ENCODE peak calls at places on chromosomes 11 and 22, in seven cellular contexts. X is AG09319, Y is nephron progenitor cell, R is GM12865, W is A549, I is stomach, N is type B pancreatic cell. E is an unnamed sample.

GRCh38 chr11:63569570-63569969 is 6.4 kb upstream of the PLAAT2 start:
- DNase-seq in R (no peak), X (no peak), I (no peak), N (no peak), W (no peak), Y (no peak), E (no peak)

GRCh38 chr11:36146437-36146836 is 142.8 kb downstream of the COMMD9 start:
- DNase-seq in X (no peak), W (peak), N (no peak), I (no peak), R (no peak), Y (no peak), E (no peak)

GRCh38 chr11:22703040-22703439 is 36.6 kb downstream of the GAS2 start:
- DNase-seq in N (no peak), X (peak), Y (peak), R (no peak), W (peak), I (no peak), E (peak)

GRCh38 chr11:71286701-71287643 is 34.6 kb upstream of the SHANK2 start:
- DNase-seq in X (peak), R (no peak), W (peak), I (peak), Y (no peak), N (no peak), E (peak)

GRCh38 chr11:74923125-74923524 is 25.8 kb downstream of the XRRA1 start:
- DNase-seq in I (no peak), N (no peak), W (no peak), X (no peak), Y (no peak), R (no peak), E (no peak)

GRCh38 chr22:19514831-19515565 is 9.2 kb downstream of the CLDN5 start:
- DNase-seq in X (no peak), Y (no peak), N (peak), W (no peak), I (no peak), R (no peak), E (no peak)

GRCh38 chr22:21683401-21683811 is 17.6 kb downstream of the PPIL2 start:
- DNase-seq in R (no peak), I (no peak), Y (no peak), N (no peak), X (no peak), W (no peak), E (no peak)

GRCh38 chr22:42316988-42317387 is 46.5 kb upstream of the TCF20 start:
- DNase-seq in X (no peak), I (peak), Y (no peak), R (peak), W (no peak), N (no peak), E (no peak)

GRCh38 chr11:63837719-63838118 is 1.2 kb upstream of the MARK2 start:
- DNase-seq in N (no peak), W (no peak), I (no peak), Y (no peak), R (no peak), X (no peak), E (no peak)

GRCh38 chr22:44331881-44332714 is 19.3 kb upstream of the SHISAL1 start:
- DNase-seq in X (no peak), N (no peak), I (no peak), Y (peak), R (no peak), W (peak), E (no peak)

GRCh38 chr11:28366549-28367341 is 258.6 kb downstream of the METTL15 start:
- DNase-seq in W (no peak), I (no peak), X (no peak), N (no peak), R (no peak), Y (no peak), E (no peak)

GRCh38 chr11:58923300-58923788 is 15.9 kb upstream of the GLYATL1 start:
- DNase-seq in N (no peak), Y (no peak), W (peak), R (peak), X (no peak), I (no peak), E (no peak)

GRCh38 chr11:123438191-123438627 is 8.1 kb downstream of the GRAMD1B start:
- DNase-seq in N (no peak), X (no peak), Y (peak), I (no peak), R (no peak), W (no peak), E (no peak)

GRCh38 chr11:28448186-28448585 is 340.0 kb downstream of the METTL15 start:
- DNase-seq in N (no peak), I (no peak), X (no peak), R (no peak), W (peak), Y (no peak), E (no peak)

GRCh38 chr22:40782521-40782920 is 36.6 kb downstream of the SLC25A17 start:
- DNase-seq in X (no peak), I (no peak), R (no peak), W (no peak), N (no peak), Y (no peak), E (no peak)

GRCh38 chr11:35529971-35530495 is 4.6 kb upstream of the PAMR1 start:
- DNase-seq in X (peak), I (no peak), N (no peak), Y (no peak), R (no peak), W (no peak), E (peak)

GRCh38 chr11:69880041-69880802 is 61.0 kb upstream of the FGF3 start:
- DNase-seq in X (no peak), R (no peak), Y (no peak), W (no peak), N (no peak), I (no peak), E (no peak)

GRCh38 chr11:26193714-26194373 is 138.1 kb upstream of the ANO3 start:
- DNase-seq in N (no peak), I (no peak), X (no peak), Y (no peak), R (no peak), W (no peak), E (no peak)

GRCh38 chr11:126385991-126386728 is 30.7 kb downstream of the ST3GAL4 start:
- DNase-seq in I (no peak), R (no peak), X (no peak), N (no peak), W (no peak), Y (no peak), E (no peak)

GRCh38 chr11:44309483-44310197 is at the start of gene ALX4:
- DNase-seq in Y (peak), I (no peak), R (no peak), N (peak), X (no peak), W (peak), E (no peak)

GRCh38 chr11:7901319-7901854 is 29.7 kb downstream of the OR10A6 start:
- DNase-seq in I (no peak), R (no peak), N (no peak), Y (no peak), W (no peak), X (no peak), E (no peak)

GRCh38 chr11:123093686-123094085 is 31.8 kb upstream of the HSPA8 start:
- DNase-seq in R (no peak), N (no peak), Y (no peak), X (no peak), I (no peak), W (no peak), E (no peak)

GRCh38 chr11:123519055-123519796 is 89.2 kb downstream of the GRAMD1B start:
- DNase-seq in W (no peak), I (no peak), N (no peak), X (no peak), Y (peak), R (no peak), E (no peak)

GRCh38 chr11:132886335-132886734 is 646.0 kb downstream of the OPCML start:
- DNase-seq in Y (no peak), R (no peak), X (no peak), W (no peak), N (no peak), I (no peak), E (no peak)

GRCh38 chr11:94740083-94740974 is 27.8 kb upstream of the AMOTL1 start:
- DNase-seq in X (no peak), Y (peak), N (peak), I (no peak), W (no peak), R (no peak), E (no peak)

GRCh38 chr11:79185351-79185750 is 255.5 kb downstream of the TENM4 start:
- DNase-seq in X (no peak), I (peak), Y (no peak), R (no peak), N (no peak), W (no peak), E (no peak)

GRCh38 chr11:119694334-119694733 is 34.7 kb downstream of the NECTIN1 start:
- DNase-seq in N (no peak), I (peak), Y (no peak), R (peak), X (no peak), W (peak), E (no peak)
- TF ChIP-seq CTCF in N (no peak), I (no peak), Y (no peak), R (no peak), X (no peak), W (no peak), E (no peak)

DNA sequence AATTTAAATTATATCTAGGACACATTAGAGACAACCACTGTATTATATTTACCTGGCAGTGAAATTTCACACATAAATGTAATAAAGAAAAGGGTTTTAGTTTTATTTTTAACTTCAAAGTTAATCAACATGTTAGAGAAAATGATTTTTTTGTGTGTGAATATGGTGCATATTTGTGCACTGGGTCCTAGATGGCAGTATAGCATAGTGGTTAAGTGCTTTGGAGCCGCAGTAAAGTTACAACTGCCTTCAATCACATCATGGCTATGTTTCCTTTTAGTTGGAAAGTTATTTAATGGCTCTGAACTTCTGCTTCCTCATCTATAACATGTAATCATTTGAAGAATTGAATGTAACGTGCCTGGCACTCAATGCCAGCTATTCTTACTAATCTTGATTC is 108.9 kb upstream of the DDI1 start:
- DNase-seq in X (no peak), Y (no peak), W (peak), R (peak), N (no peak), I (no peak), E (no peak)
- TF ChIP-seq CTCF in X (peak), Y (no peak), W (peak), R (peak), N (peak), I (no peak), E (peak)

DNA sequence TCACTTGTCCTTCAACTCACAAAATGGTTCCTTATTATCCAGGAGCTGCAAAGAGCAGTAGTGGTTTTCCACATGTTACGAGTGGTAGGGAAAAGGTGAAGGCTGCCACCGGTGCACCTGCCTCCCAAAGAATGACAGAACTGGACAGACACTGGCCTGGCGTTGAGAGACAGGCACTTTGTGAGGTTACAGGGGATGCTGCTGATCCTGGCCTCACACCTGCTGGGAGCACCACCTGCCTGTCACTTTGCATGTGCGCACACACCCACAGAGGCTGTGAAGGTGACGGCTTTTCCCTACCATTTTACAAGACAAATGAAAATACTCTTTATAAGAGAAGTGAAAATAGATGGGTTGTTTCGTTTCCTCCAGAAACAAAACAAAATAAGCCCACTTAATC is 175.3 kb upstream of the B3GAT1 start:
- DNase-seq in R (no peak), N (no peak), I (no peak), Y (no peak), W (no peak), X (no peak), E (no peak)
- TF ChIP-seq CTCF in R (no peak), N (no peak), I (no peak), Y (no peak), W (no peak), X (no peak), E (no peak)

GRCh38 chr11:1831338-1832180 is 3.2 kb upstream of the SYT8 start:
- DNase-seq in Y (no peak), R (no peak), X (no peak), N (no peak), W (no peak), I (no peak), E (no peak)

GRCh38 chr11:1832181-1832988 is 2.4 kb upstream of the SYT8 start:
- DNase-seq in I (peak), X (no peak), R (peak), Y (peak), N (no peak), W (peak), E (no peak)

GRCh38 chr11:1830119-1830499 is 4.7 kb upstream of the SYT8 start:
- DNase-seq in Y (no peak), X (no peak), I (no peak), N (no peak), R (no peak), W (no peak), E (no peak)

GRCh38 chr11:1829039-1829820 is 5.6 kb upstream of the SYT8 start:
- DNase-seq in W (no peak), R (no peak), N (no peak), Y (no peak), X (no peak), I (no peak), E (peak)

DNA sequence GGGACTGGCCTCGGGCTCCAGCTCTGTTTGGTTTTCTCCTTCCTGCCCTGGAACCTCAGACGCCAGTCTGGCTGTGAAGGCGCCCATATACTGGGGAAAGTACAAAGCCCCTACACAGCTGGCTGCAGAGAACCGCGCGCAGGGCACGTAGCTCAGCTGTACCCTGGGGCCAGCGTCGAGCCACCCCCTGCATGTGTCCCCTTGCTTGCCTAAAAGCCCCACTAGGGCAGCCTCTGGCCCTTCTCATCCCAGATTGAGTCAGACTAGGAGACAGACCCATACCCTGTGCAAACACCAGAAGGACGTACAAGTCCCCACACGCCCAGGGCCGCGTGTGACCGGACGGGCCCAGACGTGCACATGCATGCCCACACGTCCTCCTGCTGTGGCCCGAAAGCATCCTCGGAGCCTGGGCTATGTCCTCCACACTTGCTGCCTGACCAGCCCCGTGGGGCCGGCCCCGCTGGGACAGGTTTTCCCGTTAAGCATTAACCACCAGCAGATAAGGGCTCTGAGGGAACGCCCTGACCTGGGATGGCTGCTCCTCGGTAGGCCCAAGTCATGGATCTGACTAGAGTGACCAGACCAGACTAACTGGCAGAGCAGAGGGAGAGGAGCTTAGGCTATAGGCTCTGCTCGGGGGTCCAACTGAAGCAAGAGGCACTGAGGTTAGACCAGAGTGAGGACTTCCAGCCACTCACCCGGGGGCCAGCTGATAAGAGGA is 4.1 kb upstream of the SYT8 start:
- DNase-seq in I (peak), Y (no peak), N (no peak), R (peak), X (no peak), W (no peak), E (no peak)
- TF ChIP-seq CTCF in I (no peak), Y (no peak), N (no peak), R (no peak), X (no peak), W (no peak), E (no peak)

GRCh38 chr11:61132646-61133045 is 28.6 kb downstream of the VPS37C start:
- DNase-seq in I (no peak), Y (no peak), N (no peak), R (no peak), X (no peak), W (no peak), E (no peak)
- TF ChIP-seq CTCF in I (no peak), Y (no peak), N (no peak), R (no peak), X (no peak), W (no peak), E (no peak)

GRCh38 chr11:90639687-90640086 is 416.8 kb upstream of the CHORDC1 start:
- DNase-seq in X (no peak), R (no peak), W (peak), N (no peak), I (no peak), Y (no peak), E (no peak)
- TF ChIP-seq CTCF in X (no peak), R (no peak), W (peak), N (peak), I (no peak), Y (peak), E (no peak)

GRCh38 chr11:128757235-128757711 is 63.4 kb downstream of the FLI1 start:
- DNase-seq in I (no peak), X (no peak), W (peak), R (peak), Y (no peak), N (no peak), E (no peak)
- TF ChIP-seq CTCF in I (no peak), X (no peak), W (no peak), R (peak), Y (no peak), N (peak), E (no peak)

GRCh38 chr11:72782081-72782920 is 11.5 kb downstream of the STARD10 start:
- DNase-seq in I (peak), N (no peak), Y (no peak), X (no peak), W (no peak), R (no peak), E (no peak)

GRCh38 chr11:72783144-72783910 is 10.5 kb downstream of the STARD10 start:
- DNase-seq in X (no peak), Y (no peak), W (no peak), I (no peak), N (no peak), R (no peak), E (no peak)

GRCh38 chr11:72780291-72781062 is 13.4 kb downstream of the STARD10 start:
- DNase-seq in W (no peak), X (no peak), Y (no peak), R (no peak), I (no peak), N (no peak), E (no peak)

GRCh38 chr11:72781063-72781312 is 12.9 kb downstream of the STARD10 start:
- DNase-seq in N (no peak), I (peak), X (no peak), Y (no peak), W (no peak), R (no peak), E (no peak)

GRCh38 chr11:72781313-72782080 is 12.3 kb downstream of the STARD10 start:
- DNase-seq in N (no peak), X (no peak), R (peak), Y (peak), W (no peak), I (peak), E (no peak)
- TF ChIP-seq CTCF in N (no peak), X (no peak), R (no peak), Y (no peak), W (no peak), I (no peak), E (no peak)

GRCh38 chr11:110366234-110366633 is 63.5 kb upstream of the FDX1 start:
- DNase-seq in W (peak), R (no peak), N (no peak), X (no peak), I (peak), Y (no peak), E (no peak)

GRCh38 chr11:110373061-110373702 is 56.6 kb upstream of the FDX1 start:
- DNase-seq in N (no peak), R (peak), Y (no peak), W (peak), X (no peak), I (no peak), E (no peak)

GRCh38 chr11:110362916-110363574 is 66.6 kb upstream of the RDX start:
- DNase-seq in N (no peak), Y (peak), X (no peak), R (peak), I (peak), W (peak), E (no peak)

DNA sequence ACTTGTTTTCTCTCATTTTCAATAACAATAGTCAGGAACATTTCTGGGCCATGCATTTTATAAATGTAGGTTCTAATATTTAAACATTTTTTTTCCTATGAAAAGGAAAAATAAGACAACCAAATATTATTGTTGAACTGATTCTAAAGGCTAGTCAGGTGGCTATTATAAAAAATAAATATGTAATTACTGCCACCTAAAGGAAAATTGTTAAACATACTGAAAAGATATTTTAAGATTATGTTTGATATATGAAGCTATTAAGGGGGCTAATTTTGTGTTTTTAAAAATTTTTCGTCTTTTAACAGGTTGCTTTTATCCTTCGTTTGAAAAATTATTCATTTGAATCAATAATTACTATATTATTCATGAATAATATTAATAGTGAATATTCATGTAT is 62.2 kb upstream of the FDX1 start:
- DNase-seq in I (no peak), X (no peak), R (no peak), W (no peak), Y (no peak), N (no peak), E (no peak)
- TF ChIP-seq CTCF in I (no peak), X (no peak), R (no peak), W (peak), Y (no peak), N (peak), E (no peak)

GRCh38 chr11:11148104-11148509 is 204.9 kb downstream of the CSNK2A3 start:
- DNase-seq in N (no peak), R (peak), W (peak), Y (peak), I (no peak), X (peak), E (peak)
- TF ChIP-seq CTCF in N (no peak), R (no peak), W (no peak), Y (no peak), I (no peak), X (peak), E (peak)